ENCODE peak calls at places on chromosome 18, in nine cellular contexts. U is effector memory CD4-positive, alpha-beta T cell; I is transverse colon; H is heart right ventricle; O is prostate gland; J is spleen; Q is naive thymus-derived CD4-positive, alpha-beta T cell; M is small intestine; S is ovary. A is an unnamed sample. For H3K4me1 and H3K27me3, the result is how much of the 10 kb centered on the place peaks cover.

GRCh38 chr18:13447621-13448020 is 229.1 kb downstream of the LDLRAD4 start:
- DNase-seq in U (no peak), I (no peak), H (no peak), O (no peak), J (no peak), Q (no peak), M (no peak), S (no peak), A (no peak)

GRCh38 chr18:32595735-32596134 is 125.1 kb upstream of the GAREM1 start:
- DNase-seq in U (no peak), I (no peak), H (no peak), O (no peak), J (no peak), Q (no peak), M (no peak), S (no peak), A (no peak)

GRCh38 chr18:58558514-58558913 is 70.4 kb downstream of the ALPK2 start:
- DNase-seq in U (no peak), I (no peak), H (no peak), O (no peak), J (no peak), Q (no peak), M (no peak), S (no peak), A (no peak)

GRCh38 chr18:41647914-41648313 is 307.1 kb upstream of the PIK3C3 start:
- DNase-seq in U (no peak), I (no peak), H (no peak), O (no peak), J (no peak), Q (no peak), M (no peak), S (no peak), A (no peak)

GRCh38 chr18:77071711-77072292 is 60.8 kb downstream of the MBP start:
- DNase-seq in U (peak), I (no peak), H (no peak), O (no peak), J (no peak), Q (peak), M (no peak), S (no peak), A (peak)

GRCh38 chr18:55300469-55301195 is 287.4 kb downstream of the TCF4 start:
- DNase-seq in U (no peak), I (no peak), H (peak), O (no peak), J (no peak), Q (no peak), M (no peak), S (no peak), A (no peak)

GRCh38 chr18:44712025-44712424 is 31.3 kb downstream of the SETBP1 start:
- DNase-seq in U (no peak), I (no peak), H (no peak), O (no peak), J (no peak), Q (no peak), M (no peak), S (no peak), A (no peak)

GRCh38 chr18:44743626-44744025 is 62.9 kb downstream of the SETBP1 start:
- DNase-seq in U (no peak), I (no peak), H (no peak), O (no peak), J (no peak), Q (no peak), M (no peak), S (no peak), A (no peak)

GRCh38 chr18:28999711-29000110 is 822.8 kb upstream of the CDH2 start:
- DNase-seq in U (no peak), I (no peak), H (no peak), O (no peak), J (no peak), Q (no peak), M (no peak), S (no peak), A (no peak)

GRCh38 chr18:12283256-12283655 is 24.8 kb upstream of the TUBB6 start:
- DNase-seq in U (no peak), I (no peak), H (no peak), O (no peak), J (no peak), Q (no peak), M (no peak), S (no peak), A (no peak)

GRCh38 chr18:23835506-23835905 is 146.3 kb downstream of the LAMA3 start:
- DNase-seq in U (no peak), I (no peak), H (no peak), O (no peak), J (no peak), Q (no peak), M (no peak), S (no peak), A (no peak)

GRCh38 chr18:56660655-56661054 is 9.5 kb downstream of the WDR7 start:
- DNase-seq in U (no peak), I (no peak), H (no peak), O (no peak), J (no peak), Q (no peak), M (no peak), S (no peak), A (no peak)

GRCh38 chr18:1034971-1035370 is 130.3 kb downstream of the ADCYAP1 start:
- DNase-seq in U (no peak), I (no peak), H (no peak), O (no peak), J (no peak), Q (no peak), M (no peak), S (no peak), A (no peak)

GRCh38 chr18:22558945-22559385 is 141.2 kb upstream of the CTAGE1 start:
- DNase-seq in U (no peak), I (peak), H (peak), O (peak), J (peak), Q (no peak), M (peak), S (peak), A (no peak)

GRCh38 chr18:37662546-37663339 is 97.1 kb upstream of the CELF4 start:
- DNase-seq in U (no peak), I (no peak), H (no peak), O (peak), J (no peak), Q (no peak), M (no peak), S (no peak), A (no peak)

GRCh38 chr18:1784113-1784512 is 787.2 kb downstream of the METTL4 start:
- DNase-seq in U (no peak), I (no peak), H (no peak), O (no peak), J (no peak), Q (no peak), M (no peak), S (no peak), A (no peak)

GRCh38 chr18:25349131-25349925 is 2.6 kb downstream of the ZNF521 start:
- DNase-seq in U (no peak), I (peak), H (peak), O (no peak), J (peak), Q (no peak), M (no peak), S (peak), A (no peak)

GRCh38 chr18:59697236-59697932 is at the start of gene CCBE1:
- DNase-seq in U (no peak), I (peak), H (peak), O (peak), J (no peak), Q (no peak), M (peak), S (peak), A (no peak)

GRCh38 chr18:903703-904102 is 968 bp upstream of the ADCYAP1 start:
- DNase-seq in U (no peak), I (no peak), H (peak), O (no peak), J (no peak), Q (no peak), M (peak), S (no peak), A (no peak)

GRCh38 chr18:31592520-31593157 is 962 bp downstream of the TTR start:
- DNase-seq in U (no peak), I (no peak), H (no peak), O (no peak), J (no peak), Q (no peak), M (no peak), S (no peak), A (no peak)

GRCh38 chr18:52582516-52582915 is 242.5 kb downstream of the DCC start:
- DNase-seq in U (no peak), I (no peak), H (no peak), O (no peak), J (no peak), Q (no peak), M (no peak), S (no peak), A (no peak)

GRCh38 chr18:33123852-33124251 is 316.7 kb downstream of the CCDC178 start:
- DNase-seq in U (no peak), I (no peak), H (no peak), O (no peak), J (no peak), Q (no peak), M (no peak), S (no peak), A (no peak)

GRCh38 chr18:53567935-53568574 is 656.4 kb downstream of the MBD2 start:
- DNase-seq in U (no peak), I (no peak), H (no peak), O (no peak), J (no peak), Q (peak), M (peak), S (no peak), A (no peak)

GRCh38 chr18:69885841-69886531 is 61.7 kb downstream of the CD226 start:
- DNase-seq in U (no peak), I (no peak), H (no peak), O (no peak), J (no peak), Q (no peak), M (no peak), S (no peak), A (no peak)

GRCh38 chr18:42268793-42269192 is 313.8 kb downstream of the PIK3C3 start:
- DNase-seq in U (no peak), I (no peak), H (no peak), O (no peak), J (no peak), Q (no peak), M (no peak), S (no peak), A (no peak)

GRCh38 chr18:58635891-58636290 is 7.0 kb upstream of the ALPK2 start:
- DNase-seq in U (no peak), I (no peak), H (no peak), O (no peak), J (no peak), Q (no peak), M (no peak), S (no peak), A (no peak)

GRCh38 chr18:58793361-58793760 is 71.3 kb upstream of the ZNF532 start:
- DNase-seq in U (no peak), I (no peak), H (no peak), O (peak), J (no peak), Q (no peak), M (no peak), S (no peak), A (no peak)

GRCh38 chr18:14189858-14190257 is 57.6 kb upstream of the ZNF519 start:
- DNase-seq in U (no peak), I (no peak), H (no peak), O (no peak), J (no peak), Q (no peak), M (peak), S (no peak), A (peak)

GRCh38 chr18:46070232-46070631 is 1.8 kb downstream of the PSTPIP2 start:
- DNase-seq in U (no peak), I (no peak), H (no peak), O (no peak), J (no peak), Q (no peak), M (no peak), S (no peak), A (no peak)

GRCh38 chr18:62755946-62756345 is 40.6 kb downstream of the PHLPP1 start:
- DNase-seq in U (no peak), I (no peak), H (no peak), O (no peak), J (no peak), Q (no peak), M (no peak), S (no peak), A (no peak)

GRCh38 chr18:62751977-62752376 is 36.6 kb downstream of the PHLPP1 start:
- DNase-seq in U (no peak), I (no peak), H (no peak), O (no peak), J (no peak), Q (no peak), M (no peak), S (no peak), A (no peak)

GRCh38 chr18:62755454-62755853 is 40.1 kb downstream of the PHLPP1 start:
- DNase-seq in U (no peak), I (no peak), H (no peak), O (no peak), J (no peak), Q (no peak), M (no peak), S (no peak), A (no peak)

GRCh38 chr18:62751341-62751821 is 36.0 kb downstream of the PHLPP1 start:
- DNase-seq in U (no peak), I (no peak), H (no peak), O (no peak), J (no peak), Q (no peak), M (peak), S (no peak), A (no peak)

GRCh38 chr18:62754026-62754425 is 38.7 kb downstream of the PHLPP1 start:
- DNase-seq in U (no peak), I (no peak), H (no peak), O (peak), J (no peak), Q (no peak), M (no peak), S (no peak), A (no peak)
- H3K4me1 ChIP-seq in U (under half), I (under half), H (under half), O (under half), J (under half), Q (under half), M (under half), S (under half), A (under half)

GRCh38 chr18:11162889-11163288 is 13.5 kb upstream of the PIEZO2 start:
- DNase-seq in U (no peak), I (no peak), H (no peak), O (no peak), J (no peak), Q (no peak), M (no peak), S (no peak), A (no peak)

GRCh38 chr18:11156977-11157376 is 7.6 kb upstream of the PIEZO2 start:
- DNase-seq in U (no peak), I (no peak), H (no peak), O (no peak), J (no peak), Q (no peak), M (no peak), S (no peak), A (no peak)

GRCh38 chr18:11159844-11160243 is 10.5 kb upstream of the PIEZO2 start:
- DNase-seq in U (no peak), I (no peak), H (no peak), O (no peak), J (no peak), Q (no peak), M (no peak), S (no peak), A (no peak)

GRCh38 chr18:11163668-11164067 is 14.3 kb upstream of the PIEZO2 start:
- DNase-seq in U (no peak), I (no peak), H (peak), O (no peak), J (no peak), Q (no peak), M (peak), S (no peak), A (no peak)

DNA sequence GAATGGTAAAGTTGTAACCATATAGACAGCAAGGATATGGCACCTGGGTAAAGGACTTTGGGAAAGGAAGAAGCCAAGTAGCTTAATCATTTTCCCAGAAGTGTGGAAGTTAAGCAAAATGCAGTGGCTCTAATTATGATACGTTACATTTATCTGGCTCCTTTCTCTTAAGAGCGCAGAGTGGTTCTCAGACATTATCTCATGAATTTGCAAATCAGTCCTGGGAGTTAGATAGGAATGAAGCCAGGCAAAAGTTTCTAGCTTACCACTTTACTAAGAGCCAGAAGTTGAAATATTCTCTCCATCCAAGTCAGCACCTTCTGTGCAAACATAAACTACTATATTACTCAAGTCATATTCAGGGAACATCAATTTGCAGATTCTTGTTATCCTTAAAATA is 10.9 kb upstream of the PIEZO2 start:
- DNase-seq in U (no peak), I (no peak), H (no peak), O (no peak), J (no peak), Q (no peak), M (no peak), S (no peak), A (no peak)
- H3K27me3 ChIP-seq in U (under half), I (under half), H (under half), O (under half), J (under half), Q (under half), M (under half), S (under half), A (under half)

GRCh38 chr18:8943900-8944870 is 158.3 kb upstream of the NDUFV2 start:
- DNase-seq in U (no peak), I (no peak), H (no peak), O (no peak), J (no peak), Q (no peak), M (no peak), S (no peak), A (no peak)
- H3K4me1 ChIP-seq in U (under half), I (under half), H (under half), O (under half), J (under half), Q (under half), M (under half), S (under half), A (under half)

GRCh38 chr18:48944634-48945033 is 6.1 kb downstream of the SMAD7 start:
- DNase-seq in U (no peak), I (no peak), H (no peak), O (no peak), J (no peak), Q (no peak), M (no peak), S (no peak), A (no peak)
- H3K27me3 ChIP-seq in U (under half), I (under half), H (under half), O (under half), J (under half), Q (under half), M (under half), S (under half), A (under half)

GRCh38 chr18:62784966-62785413 is 69.6 kb downstream of the PHLPP1 start:
- DNase-seq in U (no peak), I (no peak), H (no peak), O (no peak), J (no peak), Q (no peak), M (no peak), S (peak), A (no peak)
- H3K4me1 ChIP-seq in U (under half), I (under half), H (under half), O (under half), J (under half), Q (under half), M (under half), S (under half), A (under half)

GRCh38 chr18:48122376-48122775 is 191.9 kb upstream of the SMAD2 start:
- DNase-seq in U (no peak), I (no peak), H (no peak), O (no peak), J (peak), Q (no peak), M (no peak), S (no peak), A (no peak)

GRCh38 chr18:48123324-48123723 is 192.9 kb upstream of the SMAD2 start:
- DNase-seq in U (no peak), I (no peak), H (no peak), O (no peak), J (peak), Q (no peak), M (no peak), S (no peak), A (no peak)

GRCh38 chr18:48124857-48125626 is 194.6 kb upstream of the SMAD2 start:
- DNase-seq in U (no peak), I (no peak), H (no peak), O (no peak), J (no peak), Q (no peak), M (no peak), S (no peak), A (no peak)

GRCh38 chr18:48122816-48123215 is 192.4 kb upstream of the SMAD2 start:
- DNase-seq in U (no peak), I (no peak), H (no peak), O (no peak), J (peak), Q (no peak), M (no peak), S (no peak), A (no peak)

DNA sequence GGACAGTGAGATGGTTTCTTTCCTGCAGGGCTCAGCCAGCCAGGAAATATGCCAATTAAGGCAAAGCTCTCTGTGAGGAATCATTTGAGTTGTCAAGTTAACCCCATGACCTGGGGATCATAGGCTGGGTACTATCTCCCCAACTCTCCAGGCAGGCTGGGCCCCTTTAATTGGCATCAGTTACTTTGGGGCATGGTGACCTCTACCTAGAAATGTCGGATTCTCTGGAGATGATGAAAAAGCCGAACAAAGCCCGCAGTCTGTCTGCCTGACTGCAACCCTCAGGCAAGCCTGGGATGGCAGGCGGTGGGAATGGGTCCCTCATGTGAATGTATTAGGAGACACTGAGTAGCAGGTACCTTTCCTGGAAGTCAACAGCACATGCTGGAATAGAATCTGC is 193.5 kb upstream of the SMAD2 start:
- DNase-seq in U (no peak), I (no peak), H (no peak), O (no peak), J (no peak), Q (no peak), M (no peak), S (no peak), A (no peak)
- H3K27me3 ChIP-seq in U (under half), I (under half), H (under half), O (under half), J (under half), Q (under half), M (under half), S (under half), A (under half)

A was measured in Panc1.